ENCODE peak calls at places on chromosomes 5 and 9, in eight cellular contexts. C is NB4, G is ovary, J is neural crest cell, S is transverse colon, Y is right atrium auricular region, Q is endothelial cell, K is PC-3. I is an unnamed sample.

GRCh38 chr5:115639377-115639776 is 13.5 kb upstream of the TMED7 start:
- DNase-seq in S (no peak), Y (no peak), J (no peak), Q (no peak), G (no peak), K (no peak), C (no peak), I (no peak)

GRCh38 chr5:78377056-78377717 is 16.8 kb downstream of the SCAMP1 start:
- DNase-seq in Y (no peak), J (no peak), G (no peak), S (no peak), K (peak; percentile 25), Q (no peak), C (no peak), I (no peak)

GRCh38 chr5:108521841-108522506 is 140.1 kb upstream of the FBXL17 start:
- DNase-seq in Y (no peak), Q (peak; percentile 62), S (no peak), K (peak; percentile 92), J (peak; percentile 47), C (peak; percentile 60), G (no peak), I (peak; percentile 28)

GRCh38 chr9:726005-726404 is 115.5 kb upstream of the DMRT1 start:
- DNase-seq in S (no peak), Q (no peak), J (peak; percentile 10), G (no peak), C (no peak), Y (no peak), K (no peak), I (no peak)

GRCh38 chr9:135693265-135693664 is 6.0 kb downstream of the SOHLH1 start:
- DNase-seq in J (no peak), C (no peak), Q (no peak), Y (no peak), S (no peak), G (no peak), K (peak; percentile 1), I (no peak)

GRCh38 chr9:136506425-136506824 is 23.6 kb upstream of the SEC16A start:
- DNase-seq in Y (no peak), G (no peak), S (no peak), J (no peak), K (no peak), Q (no peak), C (no peak), I (no peak)

GRCh38 chr5:176629853-176630680 is at the start of the genes EIF4E1B and SNCB:
- DNase-seq in C (no peak), Q (peak; percentile 71), J (peak; percentile 53), S (no peak), G (no peak), K (peak; percentile 65), Y (no peak), I (peak; percentile 80)

GRCh38 chr5:37735649-37736347 is 104.0 kb downstream of the GDNF start:
- DNase-seq in K (no peak), G (no peak), C (no peak), S (no peak), J (peak; percentile 3), Y (no peak), Q (no peak), I (no peak)

GRCh38 chr9:129773262-129774048 is 20.6 kb upstream of the PTGES start:
- DNase-seq in G (no peak), Q (no peak), S (peak; percentile 24), C (peak; percentile 92), J (no peak), Y (no peak), K (peak; percentile 87), I (no peak)

GRCh38 chr5:176133289-176133870 is 104.8 kb upstream of the SIMC1 start:
- DNase-seq in K (no peak), G (no peak), Y (no peak), S (no peak), J (no peak), Q (no peak), C (no peak), I (no peak)

GRCh38 chr5:167999182-167999581 is 292.3 kb upstream of the WWC1 start:
- DNase-seq in J (no peak), C (no peak), Q (no peak), Y (no peak), K (no peak), S (no peak), G (no peak), I (no peak)

DNA sequence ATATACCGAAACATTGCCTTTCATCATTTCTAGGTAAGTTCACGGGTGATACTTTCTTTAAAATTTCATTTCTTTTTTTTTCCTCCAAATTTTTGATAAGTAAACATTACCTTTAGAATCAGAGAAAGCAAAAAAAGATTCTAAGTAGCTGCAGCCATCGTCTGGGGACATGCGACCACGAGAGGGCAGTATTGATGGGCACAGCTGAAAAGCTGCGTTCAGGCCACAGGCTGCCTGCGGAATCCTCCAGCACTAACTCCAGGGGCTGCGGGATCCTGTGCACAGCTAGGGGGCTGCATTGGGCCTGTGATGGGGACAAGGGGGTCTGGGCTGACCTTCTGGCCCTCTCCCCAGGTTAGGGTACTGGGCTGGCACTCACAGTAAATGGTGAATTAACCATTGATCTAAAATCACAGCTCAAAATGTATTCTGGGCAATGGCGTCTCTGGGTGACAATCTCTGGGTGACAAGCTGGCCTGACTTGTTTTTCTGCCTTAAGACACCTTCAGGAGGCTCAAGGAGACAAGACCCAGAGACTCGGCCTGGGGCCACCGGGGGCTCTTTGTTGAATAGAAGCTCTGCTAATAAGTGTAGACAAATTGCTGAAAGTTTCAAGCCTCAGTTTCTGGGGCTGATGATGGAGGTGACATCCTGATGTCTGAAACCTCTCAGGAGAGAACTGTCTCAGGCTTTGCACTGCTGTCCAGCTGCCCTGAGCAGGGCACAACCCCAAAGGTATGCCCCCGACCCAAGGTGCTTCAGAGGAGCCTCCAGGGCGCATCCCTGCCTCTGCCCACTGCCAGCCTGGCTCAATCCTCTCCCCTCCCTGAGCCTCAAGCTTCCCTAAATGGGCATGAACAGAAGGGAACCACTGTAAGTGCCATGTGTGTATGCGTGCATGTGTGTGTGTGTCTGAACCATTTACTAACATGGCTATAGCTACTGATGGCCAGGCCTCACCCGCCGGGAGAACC is 44.3 kb upstream of the SARDH start:
- DNase-seq in K (peak; percentile 64), Q (peak; percentile 83), Y (peak; percentile 67), C (peak; percentile 69), S (peak; percentile 76), G (peak; percentile 75), J (peak; percentile 86), I (peak; percentile 76)
- TF ChIP-seq CTCF in K (peak; percentile 77), Q (peak; percentile 69), Y (peak; percentile 79), C (peak; percentile 92), S (peak; percentile 72), G (peak; percentile 28), J (peak; percentile 94), I (peak; percentile 88)

DNA sequence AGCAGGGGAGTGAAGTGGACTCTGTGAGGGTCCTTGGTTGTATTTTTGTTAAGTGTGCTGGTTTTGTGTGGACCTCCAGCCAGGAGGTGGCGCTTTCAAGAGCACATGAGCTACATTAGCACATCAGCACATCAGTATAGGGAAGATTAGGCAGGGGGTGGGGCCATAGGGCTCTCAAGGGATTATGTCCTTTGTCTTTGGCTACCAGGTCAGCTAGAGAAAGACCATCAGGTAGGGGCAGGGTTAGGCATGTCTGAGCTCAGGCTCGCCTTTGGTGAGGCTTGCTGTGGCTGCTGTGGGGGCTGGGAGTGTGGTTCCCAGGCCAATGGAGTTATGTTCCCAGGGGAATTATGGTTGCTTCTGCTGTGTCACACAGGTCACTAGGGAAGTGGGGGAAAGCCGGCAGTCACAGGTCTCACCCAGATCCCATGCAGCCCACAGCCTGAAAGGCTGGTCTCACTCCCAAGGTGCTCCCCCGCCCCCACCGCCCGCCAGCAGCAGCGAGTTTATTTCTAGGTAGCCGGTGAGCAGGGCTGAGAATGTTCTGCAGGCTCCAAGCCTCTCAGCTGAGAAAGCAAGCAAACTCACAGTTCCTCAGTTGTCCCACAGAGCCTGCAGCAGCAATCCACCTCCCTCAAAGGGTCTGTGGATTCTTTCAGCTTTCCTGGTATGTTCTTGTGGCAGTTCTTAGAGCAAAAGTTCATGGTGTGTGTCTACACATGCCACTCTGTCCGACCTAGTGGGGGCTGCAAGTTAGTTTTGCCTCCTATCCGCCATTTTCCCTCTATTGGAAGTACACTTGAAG is 13.7 kb downstream of the OR1J1 start:
- DNase-seq in G (no peak), J (no peak), K (peak; percentile 50), Q (no peak), Y (no peak), S (no peak), C (peak; percentile 64), I (no peak)
- TF ChIP-seq CTCF in G (no peak), J (no peak), K (peak; percentile 65), Q (no peak), Y (no peak), S (no peak), C (peak; percentile 37), I (peak; percentile 49)

DNA sequence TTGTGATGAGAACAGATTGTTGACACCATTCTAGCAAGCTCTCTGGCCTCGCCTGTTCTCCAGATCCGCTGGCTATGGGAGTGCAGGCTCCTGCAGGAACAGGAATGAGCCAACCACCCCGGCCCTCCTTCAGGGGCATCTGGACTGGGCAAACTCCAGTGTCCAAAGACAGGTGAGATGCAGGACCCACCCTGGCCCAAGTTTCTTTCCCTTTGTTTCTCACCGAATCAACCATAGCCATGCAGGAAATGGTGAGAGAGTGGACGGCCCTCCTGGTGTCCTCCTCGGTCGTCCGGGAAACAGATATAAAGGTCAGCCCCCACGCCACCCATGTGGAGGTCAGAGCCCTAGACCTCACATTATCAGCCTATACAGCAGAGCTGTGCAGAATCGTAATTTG is 108.6 kb upstream of the IRX2 start:
- DNase-seq in C (no peak), S (no peak), K (no peak), Q (no peak), G (no peak), Y (no peak), J (no peak), I (no peak)
- TF ChIP-seq CTCF in C (no peak), S (no peak), K (no peak), Q (no peak), G (no peak), Y (no peak), J (no peak), I (no peak)

DNA sequence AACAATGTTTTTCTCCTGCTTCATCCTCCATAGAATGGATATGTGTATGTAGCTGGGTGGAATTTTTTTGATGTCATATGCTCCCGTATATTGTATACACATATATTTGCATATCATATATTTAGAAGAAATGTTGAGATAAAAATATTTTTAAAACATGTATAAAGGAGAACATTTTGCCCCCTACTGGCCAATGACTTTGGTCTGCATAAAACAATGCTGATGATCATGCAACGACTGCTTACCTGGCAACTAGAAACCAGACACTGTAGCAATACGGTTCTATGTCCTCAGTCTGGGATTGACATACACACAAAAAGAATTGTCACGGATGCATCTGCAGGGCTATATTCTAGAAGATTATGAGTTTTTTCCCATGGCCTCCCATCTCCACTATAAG is 503.6 kb downstream of the ELAVL2 start:
- DNase-seq in S (no peak), C (no peak), Y (no peak), J (no peak), K (peak; percentile 48), Q (no peak), G (no peak), I (no peak)
- TF ChIP-seq CTCF in S (no peak), C (no peak), Y (no peak), J (peak; percentile 62), K (peak; percentile 66), Q (peak; percentile 64), G (no peak), I (peak; percentile 13)

I was measured in GM10248.